ENCODE peak calls at places on chromosomes 7 and 10, in six cellular contexts. O, F, K, T, X and P are unnamed samples. For H3K4me1, the result is how much of the 10 kb centered on the place peaks cover.

GRCh38 chr7:2004841-2005351 is 227.8 kb downstream of the MAD1L1 start:
- DNase-seq in O (peak), F (no peak), K (peak), T (no peak), X (peak), P (peak)

GRCh38 chr10:104076743-104077160 is 8.9 kb downstream of the COL17A1 start:
- DNase-seq in O (no peak), F (peak), K (peak), T (no peak), X (no peak), P (peak)

GRCh38 chr7:1639578-1640175 is 30.4 kb upstream of the ELFN1 start:
- DNase-seq in O (peak), F (no peak), K (no peak), T (no peak), X (peak), P (peak)

GRCh38 chr10:88897019-88897853 is 17.2 kb downstream of the STAMBPL1 start:
- DNase-seq in O (no peak), F (no peak), K (peak), T (no peak), X (no peak), P (no peak)

GRCh38 chr10:13614530-13615332 is 28.0 kb downstream of the PRPF18 start:
- DNase-seq in O (no peak), F (peak), K (no peak), T (no peak), X (no peak), P (no peak)

GRCh38 chr10:115063702-115064479 is 29.3 kb upstream of the ATRNL1 start:
- DNase-seq in O (no peak), F (no peak), K (no peak), T (no peak), X (no peak), P (no peak)

GRCh38 chr7:55574062-55574717 is 1.9 kb upstream of the VOPP1 start:
- DNase-seq in O (no peak), F (no peak), K (no peak), T (no peak), X (no peak), P (no peak)

GRCh38 chr7:130486963-130487324 is 4.9 kb upstream of the MEST start:
- DNase-seq in O (no peak), F (no peak), K (no peak), T (no peak), X (no peak), P (no peak)

GRCh38 chr7:92988051-92988450 is 129.7 kb downstream of the SAMD9 start:
- DNase-seq in O (no peak), F (peak), K (peak), T (no peak), X (no peak), P (no peak)

GRCh38 chr7:50379082-50379481 is 71.1 kb downstream of the FIGNL1 start:
- DNase-seq in O (no peak), F (peak), K (no peak), T (no peak), X (no peak), P (no peak)

GRCh38 chr7:44962483-44963251 is 16.1 kb downstream of the MYO1G start:
- DNase-seq in O (peak), F (peak), K (no peak), T (no peak), X (no peak), P (no peak)

GRCh38 chr10:129727495-129727894 is 236.6 kb downstream of the EBF3 start:
- DNase-seq in O (no peak), F (no peak), K (no peak), T (no peak), X (peak), P (no peak)

GRCh38 chr10:44383749-44384600 is 922 bp downstream of the CXCL12 start:
- DNase-seq in O (peak), F (peak), K (no peak), T (no peak), X (no peak), P (peak)

GRCh38 chr7:148501707-148502139 is 88.8 kb upstream of the C7orf33 start:
- DNase-seq in O (no peak), F (peak), K (no peak), T (no peak), X (no peak), P (no peak)

DNA sequence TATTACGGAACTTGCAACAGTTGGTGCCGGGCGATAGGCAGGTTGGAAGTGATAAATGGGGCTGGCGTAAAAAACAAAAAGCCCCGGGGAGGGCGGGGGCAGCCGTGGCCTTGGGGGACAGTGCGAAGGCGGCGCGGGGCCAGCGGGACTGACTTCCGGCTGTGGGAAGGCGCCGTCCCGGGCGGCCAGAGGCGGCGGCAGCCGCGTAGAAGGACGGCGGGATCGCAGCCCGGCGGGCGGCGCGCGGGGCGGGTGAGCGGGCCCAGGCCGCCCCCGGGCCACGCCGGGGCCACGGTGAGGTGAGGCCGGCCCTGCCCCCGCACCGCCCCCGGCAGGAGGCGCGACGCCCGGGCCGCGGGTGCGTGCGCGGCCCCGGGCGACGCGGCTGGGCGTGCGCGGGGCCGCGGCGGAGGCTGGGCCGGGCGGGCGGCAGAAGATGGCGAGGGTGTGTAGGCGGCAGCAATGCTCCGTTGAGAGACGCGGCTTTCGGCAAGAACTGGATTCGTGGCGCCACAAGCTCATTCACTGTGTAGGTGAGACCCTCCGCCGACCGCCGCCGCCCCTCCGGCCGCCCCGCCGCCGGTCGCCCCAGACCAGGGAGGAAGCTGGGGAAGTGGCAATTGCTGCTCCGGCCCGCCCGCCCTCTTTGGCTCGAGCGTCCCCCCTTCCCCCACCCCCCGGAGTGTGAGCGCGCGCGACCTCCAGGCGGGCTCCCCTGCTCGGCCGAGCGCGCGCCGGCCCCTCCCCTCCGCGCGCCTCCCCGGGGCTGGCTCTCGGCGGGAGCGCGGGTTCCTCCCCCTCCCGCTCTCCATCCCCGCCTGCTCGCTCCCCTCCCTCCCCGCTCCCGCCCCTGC is at the start of gene LCOR:
- DNase-seq in O (peak), F (peak), K (peak), T (no peak), X (peak), P (peak)
- TF ChIP-seq CTCF in O (no peak), F (no peak), K (no peak), T (no peak), X (no peak), P (no peak)

GRCh38 chr10:1486841-1487240 is 250.5 kb downstream of the ADARB2 start:
- DNase-seq in O (no peak), F (no peak), K (no peak), T (no peak), X (no peak), P (no peak)

GRCh38 chr10:1487288-1487687 is 250.0 kb downstream of the ADARB2 start:
- DNase-seq in O (no peak), F (no peak), K (no peak), T (no peak), X (no peak), P (no peak)

GRCh38 chr10:1492641-1493040 is 244.7 kb downstream of the ADARB2 start:
- DNase-seq in O (no peak), F (no peak), K (no peak), T (no peak), X (no peak), P (no peak)

GRCh38 chr10:1488970-1489548 is 248.3 kb downstream of the ADARB2 start:
- DNase-seq in O (no peak), F (no peak), K (no peak), T (no peak), X (no peak), P (no peak)

GRCh38 chr10:1489801-1490200 is 247.5 kb downstream of the ADARB2 start:
- DNase-seq in O (no peak), F (no peak), K (no peak), T (no peak), X (no peak), P (no peak)
- H3K4me1 ChIP-seq in O (under half), F (under half), K (under half), T (under half), X (under half), P (under half)

DNA sequence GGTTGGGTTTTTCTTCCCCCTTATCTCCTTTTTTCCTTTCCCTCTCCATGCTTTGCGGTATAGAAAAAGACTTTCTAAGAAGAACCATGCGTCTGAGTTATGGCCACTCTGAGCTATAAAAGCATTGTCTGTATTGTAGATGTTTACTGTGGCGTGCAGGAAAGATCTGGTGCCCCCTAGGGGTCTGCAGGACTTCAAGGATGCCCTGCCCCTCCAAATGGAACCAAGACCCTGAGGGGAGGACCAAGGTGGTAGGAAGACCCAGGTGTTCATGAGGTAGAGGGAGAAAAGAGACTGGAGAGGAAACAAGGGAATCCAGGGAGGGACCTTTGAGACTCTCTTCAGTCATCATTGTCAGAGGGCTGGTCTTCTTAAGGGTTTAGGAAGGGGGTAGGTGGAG is 68.8 kb downstream of the CYP26A1 start:
- DNase-seq in O (no peak), F (no peak), K (no peak), T (no peak), X (no peak), P (no peak)
- TF ChIP-seq CTCF in O (no peak), F (peak), K (no peak), T (peak), X (no peak), P (no peak)

GRCh38 chr7:142808802-142809583 is 38.2 kb downstream of the PRSS2 start:
- DNase-seq in O (no peak), F (no peak), K (peak), T (no peak), X (peak), P (no peak)

GRCh38 chr7:142807855-142808460 is 37.2 kb downstream of the PRSS2 start:
- DNase-seq in O (no peak), F (no peak), K (no peak), T (peak), X (no peak), P (no peak)

GRCh38 chr7:142809671-142810070 is 38.9 kb downstream of the PRSS2 start:
- DNase-seq in O (no peak), F (no peak), K (no peak), T (no peak), X (no peak), P (no peak)

GRCh38 chr7:142806957-142807356 is 36.2 kb downstream of the PRSS2 start:
- DNase-seq in O (no peak), F (no peak), K (no peak), T (no peak), X (no peak), P (no peak)

DNA sequence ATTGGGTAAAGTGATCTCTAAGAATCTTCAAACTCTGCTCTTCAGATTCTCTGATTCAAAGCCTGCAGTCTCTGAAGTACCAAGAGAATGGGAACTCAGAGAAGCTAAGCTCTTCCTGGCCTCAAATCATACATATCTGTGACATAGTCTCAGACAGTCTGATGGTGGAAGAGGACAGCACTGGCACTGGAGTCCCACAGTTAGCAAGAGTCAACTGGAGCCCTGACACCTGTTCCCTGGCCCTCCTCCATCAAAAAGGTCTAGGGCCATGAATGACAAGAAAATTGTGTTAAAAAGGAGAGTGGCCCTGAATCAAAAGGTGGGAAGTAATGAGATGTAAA is 37.7 kb downstream of the PRSS2 start:
- DNase-seq in O (no peak), F (no peak), K (no peak), T (no peak), X (no peak), P (no peak)
- H3K4me1 ChIP-seq in O (under half), F (under half), K (under half), T (under half), X (under half), P (under half)

GRCh38 chr7:133134810-133135209 is 52.9 kb upstream of the CHCHD3 start:
- DNase-seq in O (no peak), F (no peak), K (no peak), T (no peak), X (no peak), P (no peak)

GRCh38 chr7:133135451-133135850 is 53.6 kb upstream of the CHCHD3 start:
- DNase-seq in O (no peak), F (no peak), K (no peak), T (no peak), X (no peak), P (no peak)

GRCh38 chr7:133140994-133141595 is 59.2 kb upstream of the CHCHD3 start:
- DNase-seq in O (no peak), F (no peak), K (no peak), T (no peak), X (no peak), P (no peak)

DNA sequence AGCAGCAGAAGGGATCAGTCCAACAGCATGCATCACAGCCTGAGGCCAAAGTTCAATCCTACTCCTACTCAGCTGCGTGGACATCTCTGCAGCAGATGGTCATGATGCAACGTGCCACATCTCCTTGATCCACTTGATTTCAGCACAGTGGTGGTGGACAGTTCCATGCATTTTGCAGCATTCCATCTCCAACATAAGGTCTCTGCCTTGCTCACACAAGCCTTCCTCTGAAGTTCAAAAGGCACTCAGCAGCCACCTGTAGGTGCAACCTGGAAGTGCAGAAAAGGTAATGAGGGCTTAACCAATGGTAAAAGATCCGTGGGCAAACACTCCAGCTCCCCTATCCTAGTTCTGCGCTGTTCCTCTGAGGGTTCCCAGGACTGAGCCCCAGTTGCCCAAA is 57.5 kb upstream of the CHCHD3 start:
- DNase-seq in O (no peak), F (peak), K (peak), T (no peak), X (no peak), P (no peak)
- TF ChIP-seq CTCF in O (peak), F (peak), K (no peak), T (no peak), X (no peak), P (peak)

DNA sequence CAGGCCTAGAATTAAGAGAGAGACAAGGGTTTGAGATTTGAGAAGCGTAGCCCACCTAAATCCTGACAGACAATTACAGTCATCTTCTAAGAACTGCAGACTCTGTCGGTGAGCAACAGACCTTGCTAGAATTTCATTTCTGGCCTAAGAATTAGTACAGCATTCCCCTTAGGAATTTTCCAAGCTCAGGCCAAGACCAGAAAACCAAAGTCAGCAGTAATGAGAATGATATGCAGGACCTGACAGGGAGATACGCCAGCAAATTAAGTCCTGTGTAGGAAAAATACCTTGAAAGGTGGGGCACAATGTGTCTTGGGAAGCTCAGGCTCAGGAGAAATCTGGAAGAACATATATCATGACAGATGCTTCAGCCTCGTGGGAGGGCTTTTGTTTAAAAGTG is 52.7 kb upstream of the HERPUD2 start:
- DNase-seq in O (no peak), F (no peak), K (no peak), T (no peak), X (no peak), P (no peak)
- H3K4me1 ChIP-seq in O (under half), F (under half), K (under half), T (under half), X (under half), P (under half)

DNA sequence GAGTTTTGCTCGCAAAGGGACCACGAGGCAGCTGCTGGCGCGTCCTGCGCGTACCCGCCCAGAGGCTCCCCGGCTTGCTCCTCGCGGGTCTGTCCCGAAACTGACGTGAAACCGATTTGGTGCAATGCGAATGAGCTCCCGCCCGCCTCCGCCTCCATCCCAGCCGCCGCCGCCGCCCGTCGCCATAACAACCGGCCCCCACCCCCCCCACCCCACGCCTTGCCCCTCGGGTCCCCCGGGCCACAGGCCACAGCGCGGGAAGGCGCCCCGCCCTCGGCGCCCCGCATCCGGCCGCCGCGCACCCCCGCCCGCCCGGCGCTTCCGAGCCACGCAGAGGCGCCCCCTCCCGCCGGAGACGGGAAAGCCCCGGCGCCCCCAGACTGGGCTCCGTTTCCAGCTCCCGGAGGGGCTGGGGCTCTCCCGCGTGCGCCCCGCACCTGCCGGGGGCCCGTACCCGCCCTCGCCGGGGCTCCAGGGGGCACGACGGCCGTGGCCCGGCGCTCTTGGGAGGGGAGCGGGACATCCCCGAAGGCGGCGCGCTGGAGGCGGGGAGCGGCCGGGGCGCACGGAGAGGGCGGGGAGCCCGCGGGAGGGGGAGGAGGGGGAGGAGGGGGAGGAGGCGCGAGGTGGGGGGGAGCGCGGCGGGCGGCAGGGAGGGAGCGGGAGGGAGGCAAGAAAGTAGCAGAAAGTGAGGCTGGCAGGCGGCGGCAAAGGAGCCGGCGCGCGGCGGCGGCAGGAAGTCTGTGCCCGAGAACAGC is at the start of gene CAMK1D:
- DNase-seq in O (peak), F (peak), K (peak), T (no peak), X (peak), P (peak)
- TF ChIP-seq CTCF in O (peak), F (peak), K (no peak), T (peak), X (peak), P (peak)

GRCh38 chr7:12436896-12437535 is 33.4 kb upstream of the VWDE start:
- DNase-seq in O (no peak), F (peak), K (no peak), T (no peak), X (no peak), P (no peak)

GRCh38 chr7:12436126-12436525 is 32.5 kb upstream of the VWDE start:
- DNase-seq in O (no peak), F (no peak), K (no peak), T (no peak), X (no peak), P (no peak)

GRCh38 chr7:12431886-12432285 is 28.2 kb upstream of the VWDE start:
- DNase-seq in O (no peak), F (peak), K (no peak), T (no peak), X (no peak), P (no peak)

GRCh38 chr7:12434012-12434642 is 30.5 kb upstream of the VWDE start:
- DNase-seq in O (no peak), F (no peak), K (no peak), T (no peak), X (no peak), P (no peak)
- H3K4me1 ChIP-seq in O (under half), F (under half), K (under half), T (under half), X (under half), P (under half)